ENCODE peak calls at places on chromosomes 13 and 19, in four cellular contexts. G is HEK293T, I is GM12878, O is HepG2. U is an unnamed sample.

GRCh38 chr19:54795763-54796162 is 7.6 kb upstream of the KIR2DL4 start:
- DNase-seq in G (no peak), I (no peak), O (no peak), U (no peak)

GRCh38 chr19:2540646-2541454 is 64.9 kb downstream of the GADD45B start:
- DNase-seq in O (peak; percentile 95), I (no peak), G (no peak), U (no peak)

GRCh38 chr19:45470147-45471081 is 2.6 kb downstream of the FOSB start:
- DNase-seq in I (no peak), O (no peak), G (no peak), U (peak; percentile 61)

GRCh38 chr13:113094410-113094800 is 11.2 kb upstream of the F7 start:
- DNase-seq in I (no peak), O (no peak), G (no peak), U (no peak)

GRCh38 chr13:99484405-99484981 is 16.8 kb upstream of the TM9SF2 start:
- DNase-seq in O (no peak), I (no peak), G (no peak), U (no peak)

GRCh38 chr13:74771964-74772363 is 637.8 kb upstream of the KLF12 start:
- DNase-seq in G (no peak), I (no peak), O (no peak), U (no peak)

GRCh38 chr13:81051873-81052272 is 710.9 kb upstream of the SPRY2 start:
- DNase-seq in G (no peak), O (no peak), I (no peak), U (no peak)

GRCh38 chr19:17576758-17577532 is 21.5 kb downstream of the COLGALT1 start:
- DNase-seq in G (peak; percentile 42), I (no peak), O (no peak), U (peak; percentile 98)

GRCh38 chr13:38539632-38540031 is 147.2 kb upstream of the FREM2 start:
- DNase-seq in I (no peak), G (no peak), O (no peak), U (no peak)

GRCh38 chr19:2375341-2376121 is 15.5 kb downstream of the TMPRSS9 start:
- DNase-seq in I (no peak), O (no peak), G (no peak), U (peak; percentile 66)

GRCh38 chr19:17306285-17306714 is 628 bp downstream of the MRPL34 start:
- DNase-seq in I (no peak), O (no peak), G (no peak), U (no peak)

GRCh38 chr19:46764817-46765291 is 18.6 kb upstream of the STRN4 start:
- DNase-seq in O (peak; percentile 92), I (no peak), G (no peak), U (no peak)

GRCh38 chr13:99000137-99000536 is 22.3 kb upstream of the DOCK9 start:
- DNase-seq in G (no peak), I (no peak), O (no peak), U (no peak)

GRCh38 chr19:17216058-17216670 is 1.0 kb downstream of the USE1 start:
- DNase-seq in I (no peak), G (no peak), O (no peak), U (no peak)

GRCh38 chr13:71867101-71867814 is at the start of gene DACH1:
- DNase-seq in I (no peak), O (peak; percentile 7), G (peak; percentile 90), U (no peak)

GRCh38 chr13:32309812-32310706 is 5.1 kb downstream of the ZAR1L start:
- DNase-seq in O (peak; percentile 65), G (peak; percentile 47), I (no peak), U (peak; percentile 15)

GRCh38 chr19:1826557-1827521 is 14.8 kb upstream of the ATP8B3 start:
- DNase-seq in O (no peak), G (no peak), I (no peak), U (peak; percentile 86)

GRCh38 chr13:110869805-110870706 is 44.8 kb downstream of the ANKRD10 start:
- DNase-seq in O (peak; percentile 89), G (peak; percentile 30), I (no peak), U (peak; percentile 85)

GRCh38 chr19:1992759-1993260 is 22.7 kb downstream of the BTBD2 start:
- DNase-seq in I (no peak), G (peak; percentile 93), O (no peak), U (peak; percentile 97)

GRCh38 chr19:50779504-50780457 is 9.5 kb downstream of the GPR32 start:
- DNase-seq in I (no peak), G (no peak), O (no peak), U (peak; percentile 42)

GRCh38 chr13:66759919-66760318 is 470.2 kb downstream of the PCDH9 start:
- DNase-seq in O (no peak), G (no peak), I (no peak), U (no peak)
- TF ChIP-seq FOXK2 in O (no peak), G (no peak), I (no peak), U (no peak)

DNA sequence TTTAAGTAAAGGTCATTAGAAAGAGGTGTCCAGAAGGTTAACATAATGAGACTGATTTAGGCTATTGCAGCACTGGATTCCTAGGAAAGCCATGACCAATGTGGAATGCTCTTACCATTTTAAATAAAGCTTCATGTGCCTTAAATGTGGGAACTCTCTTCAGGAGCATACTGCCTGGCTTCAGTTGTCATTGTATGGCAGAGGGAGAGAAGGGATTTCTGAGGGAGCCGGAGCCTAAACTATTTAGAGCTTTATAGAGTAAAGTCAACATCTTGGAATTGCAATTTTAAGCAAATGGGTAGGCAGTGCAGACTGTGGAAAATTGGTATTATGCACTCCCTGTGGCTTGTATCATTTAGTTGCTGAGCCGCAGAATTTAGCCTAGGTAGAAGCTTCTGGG is 2041.4 kb downstream of the PCDH9 start:
- DNase-seq in O (no peak), G (no peak), I (no peak), U (no peak)
- TF ChIP-seq FOXK2 in O (no peak), G (no peak), I (no peak), U (no peak)

GRCh38 chr13:44842158-44842557 is 147.1 kb downstream of the NUFIP1 start:
- DNase-seq in I (no peak), O (no peak), G (no peak), U (no peak)
- TF ChIP-seq FOXK2 in I (no peak), O (no peak), G (no peak), U (no peak)

GRCh38 chr19:7860166-7860901 is 13.9 kb downstream of the PRR36 start:
- DNase-seq in O (no peak), I (no peak), G (no peak), U (no peak)

GRCh38 chr19:7856679-7857663 is 17.2 kb downstream of the PRR36 start:
- DNase-seq in I (no peak), O (no peak), G (no peak), U (no peak)

GRCh38 chr19:7859766-7860165 is 14.4 kb downstream of the PRR36 start:
- DNase-seq in I (no peak), O (no peak), G (no peak), U (no peak)

GRCh38 chr19:7856277-7856581 is 18.0 kb downstream of the PRR36 start:
- DNase-seq in O (no peak), G (no peak), I (no peak), U (no peak)

DNA sequence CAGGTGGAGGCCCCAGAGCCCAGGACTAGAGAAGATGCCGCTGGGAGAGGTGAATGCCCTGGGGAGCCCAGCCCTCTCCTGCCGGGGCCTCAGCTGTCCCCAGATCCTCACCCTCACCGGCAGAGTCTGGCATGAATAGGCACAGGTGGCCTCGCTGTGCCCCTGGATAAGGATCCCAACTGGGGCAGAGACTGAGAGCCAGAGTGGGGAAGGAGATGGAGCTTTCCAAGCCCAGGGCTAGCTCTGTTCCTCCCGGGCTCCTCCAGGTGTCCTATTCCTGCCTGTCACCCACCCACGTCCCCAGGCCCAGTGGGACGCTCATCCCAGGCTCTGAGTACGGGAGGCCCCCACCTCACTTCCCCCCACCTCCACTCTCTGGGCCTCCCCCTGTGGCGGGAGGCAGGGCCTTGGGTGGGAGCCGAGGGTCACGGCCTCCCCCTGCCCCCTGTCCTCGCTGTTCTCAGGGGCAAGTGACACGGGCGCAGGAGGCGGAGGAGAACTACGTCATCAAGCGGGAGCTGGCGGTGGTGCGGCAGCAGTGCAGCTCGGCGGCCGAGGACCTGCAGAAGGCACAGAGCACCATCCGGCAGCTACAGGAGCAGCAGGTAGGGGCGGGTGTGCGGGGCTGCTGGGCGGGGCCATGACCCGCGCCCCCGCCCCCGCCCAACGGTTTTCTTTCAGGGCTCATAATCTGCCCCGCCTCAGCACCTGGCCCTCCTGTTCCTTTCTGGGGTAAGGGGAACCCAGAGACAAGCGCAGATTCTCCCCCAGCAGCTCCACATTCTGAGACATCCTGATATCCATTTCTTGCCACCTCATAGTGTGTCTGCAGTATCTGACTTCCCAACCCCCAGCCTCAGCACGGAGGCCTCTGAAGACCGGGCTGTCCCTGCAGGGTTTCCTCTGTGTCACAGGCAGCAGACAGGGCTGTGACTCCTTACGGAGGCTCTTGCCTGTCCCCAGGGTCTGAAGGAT is 16.2 kb downstream of the PRR36 start:
- DNase-seq in O (no peak), G (no peak), I (no peak), U (peak; percentile 83)
- TF ChIP-seq FOXK2 in O (no peak), G (no peak), I (no peak), U (no peak)

U was measured in K562.